ENCODE peak calls at places on chromosomes 1 and 21, in four cellular contexts. D is ELR; Y is left lung; T is activated naive CD4-positive, alpha-beta T cell treated with anti-CD3 and anti-CD28 coated beads, Interleukin-2, amount 50 U/mL, for 16 hours. R is an unnamed sample.

GRCh38 chr21:44443291-44443890 is 11.9 kb upstream of the LRRC3 start:
- DNase-seq in D (no peak), Y (no peak), T (peak; percentile 1), R (no peak)

GRCh38 chr1:151222130-151222529 is 23.8 kb downstream of the PIP5K1A start:
- DNase-seq in D (no peak), Y (no peak), T (no peak), R (no peak)

GRCh38 chr1:151710187-151710586 is 6.4 kb downstream of the CELF3 start:
- DNase-seq in D (peak; percentile 50), Y (no peak), T (no peak), R (peak; percentile 63)

GRCh38 chr21:29237110-29238051 is 61.3 kb upstream of the BACH1 start:
- DNase-seq in D (no peak), Y (no peak), T (no peak), R (no peak)

GRCh38 chr1:1677718-1678580 is 14.6 kb downstream of the SLC35E2B start:
- DNase-seq in D (no peak), Y (peak; percentile 28), T (peak; percentile 61), R (no peak)

GRCh38 chr1:193654951-193655705 is 468.7 kb upstream of the B3GALT2 start:
- DNase-seq in D (no peak), Y (no peak), T (no peak), R (no peak)

GRCh38 chr1:155052412-155053400 is 1.6 kb downstream of the ADAM15 start:
- DNase-seq in D (peak; percentile 47), Y (no peak), T (no peak), R (no peak)

GRCh38 chr1:201916649-201917249 is 28.1 kb downstream of the SHISA4 start:
- DNase-seq in D (peak; percentile 97), Y (peak; percentile 69), T (no peak), R (no peak)

GRCh38 chr1:10888791-10889627 is 92.6 kb upstream of the CASZ1 start:
- DNase-seq in D (no peak), Y (no peak), T (no peak), R (no peak)

R was measured in H9.